ENCODE peak calls at places on chromosomes 5 and 9, in nine cellular contexts. Y is effector memory CD8-positive, alpha-beta T cell; K is activated naive CD4-positive, alpha-beta T cell treated with Interleukin-2 at 50 U/mL for 16 hours; N is stimulated activated CD8-positive, alpha-beta memory T cell treated with anti-CD3 and anti-CD28 coated beads, Interleukin-15, amount 100 ng/mL, for 24 hours; T is NCI-H2227 treated with DMSO at 0.1 percent for 48 hours; Q is T-cell; C is endothelial cell of umbilical vein; Z is thyroid gland; I is AG20443. R is an unnamed sample.

GRCh38 chr5:139105621-139106071 is 92.5 kb downstream of the SIL1 start:
- DNase-seq in Z (peak), I (peak), N (no peak), T (peak), Q (no peak), Y (no peak), K (no peak), C (no peak), R (peak)

GRCh38 chr5:173915310-173916005 is 27.3 kb downstream of the CPEB4 start:
- DNase-seq in I (no peak), Q (no peak), Z (no peak), K (no peak), Y (no peak), N (no peak), T (no peak), C (no peak), R (no peak)

GRCh38 chr5:34652916-34653315 is 3.2 kb upstream of the RAI14 start:
- DNase-seq in N (no peak), Q (no peak), Z (no peak), T (no peak), K (no peak), I (peak), C (peak), Y (no peak), R (peak)

GRCh38 chr9:90062982-90063381 is 458.2 kb downstream of the GADD45G start:
- DNase-seq in T (no peak), I (no peak), Q (no peak), K (no peak), Y (no peak), N (no peak), Z (no peak), C (no peak), R (no peak)

GRCh38 chr5:76954383-76954763 is 1.5 kb downstream of the CRHBP start:
- DNase-seq in I (no peak), Z (no peak), T (no peak), Q (no peak), K (no peak), Y (no peak), C (no peak), N (no peak), R (no peak)

GRCh38 chr5:62199792-62200716 is 106.0 kb upstream of the KIF2A start:
- DNase-seq in C (no peak), K (no peak), Z (no peak), I (no peak), Y (no peak), N (no peak), Q (no peak), T (no peak), R (no peak)

GRCh38 chr9:97304586-97304985 is 2.9 kb upstream of the CCDC180 start:
- DNase-seq in Y (no peak), K (no peak), T (no peak), C (no peak), N (no peak), Z (no peak), Q (no peak), I (no peak), R (no peak)

GRCh38 chr9:16103613-16104012 is 550.8 kb downstream of the CCDC171 start:
- DNase-seq in T (no peak), N (no peak), Q (no peak), Y (no peak), C (no peak), Z (no peak), K (no peak), I (no peak), R (no peak)

GRCh38 chr9:114720296-114720695 is 38.3 kb upstream of the TEX48 start:
- DNase-seq in Q (no peak), N (no peak), Y (no peak), I (no peak), T (no peak), K (no peak), C (no peak), Z (no peak), R (peak)

GRCh38 chr9:19498015-19498414 is 89.2 kb downstream of the ACER2 start:
- DNase-seq in Q (no peak), K (no peak), N (no peak), T (no peak), I (no peak), Y (no peak), C (no peak), Z (no peak), R (peak)

GRCh38 chr5:39947657-39948056 is 522.9 kb upstream of the DAB2 start:
- DNase-seq in I (peak), N (no peak), Q (no peak), Y (no peak), Z (no peak), T (no peak), K (no peak), C (no peak), R (peak)

GRCh38 chr9:93678199-93679019 is 102.0 kb downstream of the PHF2 start:
- DNase-seq in Z (no peak), Y (no peak), C (no peak), N (no peak), T (no peak), K (no peak), Q (no peak), I (no peak), R (no peak)

GRCh38 chr5:55758231-55758630 is 20.4 kb downstream of the DDX4 start:
- DNase-seq in Z (no peak), Q (no peak), N (no peak), C (no peak), I (no peak), K (no peak), T (no peak), Y (no peak), R (no peak)

GRCh38 chr5:18329346-18329745 is 695.1 kb downstream of the TAF11L14 start:
- DNase-seq in K (no peak), N (no peak), T (no peak), I (no peak), Y (no peak), Z (no peak), C (no peak), Q (no peak), R (peak)

GRCh38 chr9:87119328-87119881 is 172.1 kb upstream of the GAS1 start:
- DNase-seq in T (no peak), K (no peak), C (peak), N (no peak), Q (no peak), I (peak), Z (peak), Y (no peak), R (peak)

GRCh38 chr9:106921989-106922388 is 59.0 kb downstream of the ZNF462 start:
- DNase-seq in T (no peak), Z (no peak), N (no peak), I (no peak), C (no peak), Y (no peak), Q (no peak), K (no peak), R (peak)